ENCODE peak calls at places on chromosomes 1 and 21, in four cellular contexts. One of them, this sample, is unnamed.

GRCh38 chr1:205920159-205920558 is 23.1 kb downstream of the SLC26A9 start:
- DNase-seq in aorta: peak
- DNase-seq in thoracic aorta: peak
- DNase-seq in A549: no peak
- DNase-seq in this sample: no peak

GRCh38 chr1:44655609-44656008 is 18.7 kb downstream of the TMEM53 start:
- DNase-seq in aorta: no peak
- DNase-seq in thoracic aorta: no peak
- DNase-seq in A549: peak
- DNase-seq in this sample: no peak

GRCh38 chr1:64898107-64898861 is 68.1 kb downstream of the JAK1 start:
- DNase-seq in aorta: peak
- DNase-seq in thoracic aorta: peak
- DNase-seq in A549: peak
- DNase-seq in this sample: peak

GRCh38 chr1:240878631-240879030 is 266.7 kb upstream of the GREM2 start:
- DNase-seq in aorta: no peak
- DNase-seq in thoracic aorta: no peak
- DNase-seq in A549: no peak
- DNase-seq in this sample: no peak

GRCh38 chr1:94020764-94021579 is 100.0 kb downstream of the ABCA4 start:
- DNase-seq in aorta: no peak
- DNase-seq in thoracic aorta: no peak
- DNase-seq in A549: no peak
- DNase-seq in this sample: no peak

GRCh38 chr1:56516539-56517252 is 62.7 kb downstream of the PLPP3 start:
- DNase-seq in aorta: no peak
- DNase-seq in thoracic aorta: no peak
- DNase-seq in A549: no peak
- DNase-seq in this sample: no peak

GRCh38 chr1:101139130-101139529 is 97.7 kb upstream of the S1PR1 start:
- DNase-seq in aorta: no peak
- DNase-seq in thoracic aorta: no peak
- DNase-seq in A549: no peak
- DNase-seq in this sample: no peak

GRCh38 chr1:58620926-58621325 is 43.9 kb upstream of the TACSTD2 start:
- DNase-seq in aorta: no peak
- DNase-seq in thoracic aorta: no peak
- DNase-seq in A549: no peak
- DNase-seq in this sample: no peak

GRCh38 chr1:59666106-59666505 is 148.6 kb upstream of the HOOK1 start:
- DNase-seq in aorta: no peak
- DNase-seq in thoracic aorta: no peak
- DNase-seq in A549: no peak
- DNase-seq in this sample: no peak

GRCh38 chr21:38306833-38307232 is 50.0 kb downstream of the KCNJ15 start:
- DNase-seq in aorta: no peak
- DNase-seq in thoracic aorta: no peak
- DNase-seq in A549: no peak
- DNase-seq in this sample: peak

GRCh38 chr21:42509239-42509638 is 4.4 kb upstream of the SLC37A1 start:
- DNase-seq in aorta: no peak
- DNase-seq in thoracic aorta: no peak
- DNase-seq in A549: no peak
- DNase-seq in this sample: no peak

GRCh38 chr21:31176725-31177124 is 138.4 kb upstream of the KRTAP19-8 start:
- DNase-seq in aorta: no peak
- DNase-seq in thoracic aorta: no peak
- DNase-seq in A549: no peak
- DNase-seq in this sample: no peak

GRCh38 chr1:53654216-53655210 is 84.5 kb downstream of the GLIS1 start:
- DNase-seq in aorta: peak
- DNase-seq in thoracic aorta: no peak
- DNase-seq in A549: no peak
- DNase-seq in this sample: peak

GRCh38 chr1:16122916-16123315 is 33.0 kb downstream of the EPHA2 start:
- DNase-seq in aorta: peak
- DNase-seq in thoracic aorta: no peak
- DNase-seq in A549: no peak
- DNase-seq in this sample: peak

GRCh38 chr1:185158806-185159205 is 1.8 kb downstream of the SWT1 start:
- DNase-seq in aorta: no peak
- DNase-seq in thoracic aorta: no peak
- DNase-seq in A549: no peak
- DNase-seq in this sample: no peak

GRCh38 chr1:17573518-17574041 is 34.1 kb downstream of the ARHGEF10L start:
- DNase-seq in aorta: no peak
- DNase-seq in thoracic aorta: no peak
- DNase-seq in A549: no peak
- DNase-seq in this sample: no peak

GRCh38 chr1:156632355-156632754 is 9.6 kb upstream of the BCAN start:
- DNase-seq in aorta: no peak
- DNase-seq in thoracic aorta: no peak
- DNase-seq in A549: no peak
- DNase-seq in this sample: no peak

GRCh38 chr21:15301736-15302135 is 236.9 kb upstream of the NRIP1 start:
- DNase-seq in aorta: no peak
- DNase-seq in thoracic aorta: no peak
- DNase-seq in A549: no peak
- DNase-seq in this sample: no peak

GRCh38 chr21:17829472-17829871 is 10.3 kb upstream of the C21orf91 start:
- DNase-seq in aorta: no peak
- DNase-seq in thoracic aorta: no peak
- DNase-seq in A549: no peak
- DNase-seq in this sample: no peak

GRCh38 chr21:34900376-34900775 is 148.7 kb downstream of the RUNX1 start:
- DNase-seq in aorta: no peak
- DNase-seq in thoracic aorta: no peak
- DNase-seq in A549: no peak
- DNase-seq in this sample: no peak

GRCh38 chr1:200294241-200294640 is 115.6 kb downstream of the ZNF281 start:
- DNase-seq in aorta: no peak
- DNase-seq in thoracic aorta: no peak
- DNase-seq in A549: no peak
- DNase-seq in this sample: no peak

GRCh38 chr1:9239622-9240401 is 5.2 kb downstream of the H6PD start:
- DNase-seq in aorta: peak
- DNase-seq in thoracic aorta: no peak
- DNase-seq in A549: no peak
- DNase-seq in this sample: peak

GRCh38 chr1:23419180-23419579 is 5.4 kb downstream of the TCEA3 start:
- DNase-seq in aorta: no peak
- DNase-seq in thoracic aorta: no peak
- DNase-seq in A549: no peak
- DNase-seq in this sample: no peak

GRCh38 chr1:173356211-173356762 is 120.8 kb upstream of the PRDX6 start:
- DNase-seq in aorta: no peak
- DNase-seq in thoracic aorta: no peak
- DNase-seq in A549: no peak
- DNase-seq in this sample: no peak

GRCh38 chr1:212655668-212656440 is 43.8 kb downstream of the BATF3 start:
- DNase-seq in aorta: no peak
- DNase-seq in thoracic aorta: no peak
- DNase-seq in A549: no peak
- DNase-seq in this sample: no peak

GRCh38 chr1:211503542-211503941 is 11.6 kb upstream of the RD3 start:
- DNase-seq in aorta: no peak
- DNase-seq in thoracic aorta: no peak
- DNase-seq in A549: no peak
- DNase-seq in this sample: no peak

GRCh38 chr1:201562659-201563405 is 23.9 kb downstream of the NAV1 start:
- DNase-seq in aorta: peak
- DNase-seq in thoracic aorta: no peak
- DNase-seq in A549: no peak
- DNase-seq in this sample: peak

GRCh38 chr1:66761273-66761672 is 9.0 kb downstream of the DYNLT5 start:
- DNase-seq in aorta: no peak
- DNase-seq in thoracic aorta: no peak
- DNase-seq in A549: no peak
- DNase-seq in this sample: no peak

GRCh38 chr21:41375875-41376274 is 14.0 kb downstream of the MX2 start:
- DNase-seq in aorta: peak
- DNase-seq in thoracic aorta: no peak
- DNase-seq in A549: no peak
- DNase-seq in this sample: no peak

GRCh38 chr1:40105028-40105427 is 8.0 kb upstream of the PPT1 start:
- DNase-seq in aorta: no peak
- DNase-seq in thoracic aorta: no peak
- DNase-seq in A549: no peak
- DNase-seq in this sample: no peak

GRCh38 chr1:24905979-24906720 is 23.9 kb downstream of the RUNX3 start:
- DNase-seq in aorta: peak
- DNase-seq in thoracic aorta: no peak
- DNase-seq in A549: no peak
- DNase-seq in this sample: no peak

GRCh38 chr21:33539612-33540011 is 2.3 kb downstream of the GART start:
- DNase-seq in aorta: no peak
- DNase-seq in thoracic aorta: no peak
- DNase-seq in A549: no peak
- DNase-seq in this sample: no peak

GRCh38 chr21:25464275-25464674 is 143.0 kb downstream of the MRPL39 start:
- DNase-seq in aorta: no peak
- DNase-seq in thoracic aorta: no peak
- DNase-seq in A549: no peak
- DNase-seq in this sample: no peak

GRCh38 chr1:220113136-220113695 is 19.3 kb downstream of the IARS2 start:
- DNase-seq in aorta: no peak
- DNase-seq in thoracic aorta: no peak
- DNase-seq in A549: no peak
- DNase-seq in this sample: no peak

DNA sequence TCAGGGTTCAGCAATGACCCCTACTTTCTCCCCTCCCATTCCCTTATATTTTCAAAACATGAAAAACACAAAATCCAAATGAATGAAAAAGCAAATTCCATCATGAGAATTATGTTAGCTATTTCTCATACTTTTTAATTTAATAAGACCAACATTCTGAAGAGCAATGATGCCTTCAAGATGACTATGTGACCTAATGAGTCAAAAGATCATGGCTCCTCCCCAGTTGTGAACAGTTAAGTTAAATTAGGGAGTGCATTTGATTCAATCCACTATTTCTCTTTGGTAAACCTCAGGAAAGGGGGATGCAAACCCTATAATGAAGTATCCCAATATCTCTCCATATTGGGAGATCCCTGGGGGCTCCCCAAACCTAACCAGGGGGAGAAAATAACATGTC is 36.5 kb downstream of the PUM1 start:
- DNase-seq in aorta: no peak
- DNase-seq in thoracic aorta: no peak
- DNase-seq in A549: no peak
- DNase-seq in this sample: no peak
- H3K4me3 ChIP-seq in aorta: no peak
- H3K4me3 ChIP-seq in thoracic aorta: no peak
- H3K4me3 ChIP-seq in A549: no peak
- H3K4me3 ChIP-seq in this sample: no peak

GRCh38 chr1:5682626-5683235 is 309.5 kb downstream of the NPHP4 start:
- DNase-seq in aorta: no peak
- DNase-seq in thoracic aorta: no peak
- DNase-seq in A549: no peak
- DNase-seq in this sample: no peak

GRCh38 chr1:5683446-5683845 is 308.8 kb downstream of the NPHP4 start:
- DNase-seq in aorta: no peak
- DNase-seq in thoracic aorta: no peak
- DNase-seq in A549: no peak
- DNase-seq in this sample: no peak

GRCh38 chr1:5681654-5682053 is 310.6 kb downstream of the NPHP4 start:
- DNase-seq in aorta: no peak
- DNase-seq in thoracic aorta: no peak
- DNase-seq in A549: no peak
- DNase-seq in this sample: no peak

GRCh38 chr1:5678759-5679158 is 313.5 kb downstream of the NPHP4 start:
- DNase-seq in aorta: no peak
- DNase-seq in thoracic aorta: no peak
- DNase-seq in A549: no peak
- DNase-seq in this sample: no peak

GRCh38 chr1:5680600-5680999 is 311.6 kb downstream of the NPHP4 start:
- DNase-seq in aorta: no peak
- DNase-seq in thoracic aorta: no peak
- DNase-seq in A549: no peak
- DNase-seq in this sample: no peak
- H3K4me3 ChIP-seq in aorta: no peak
- H3K4me3 ChIP-seq in thoracic aorta: no peak
- H3K4me3 ChIP-seq in A549: no peak
- H3K4me3 ChIP-seq in this sample: no peak

DNA sequence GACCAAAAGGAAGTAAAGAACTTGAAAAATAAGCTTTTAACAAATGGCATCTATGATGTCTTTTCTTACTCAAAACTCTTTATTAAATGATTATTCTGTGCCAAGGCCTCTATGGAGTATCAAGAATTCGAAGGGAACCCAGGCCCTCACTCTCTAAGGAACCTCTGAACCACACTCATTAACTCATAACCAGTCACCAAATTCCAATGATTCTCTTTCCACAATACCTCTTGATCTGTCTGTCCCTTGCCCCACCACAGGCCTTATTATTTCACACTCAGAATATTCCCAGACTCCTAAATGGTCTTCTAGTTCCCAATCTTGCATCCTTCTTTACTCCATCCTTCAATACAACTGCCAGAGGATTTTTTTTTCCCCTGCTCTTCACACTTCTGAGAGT is 37.0 kb downstream of the PCSK9 start:
- DNase-seq in aorta: no peak
- DNase-seq in thoracic aorta: no peak
- DNase-seq in A549: no peak
- DNase-seq in this sample: no peak
- H3K4me3 ChIP-seq in aorta: no peak
- H3K4me3 ChIP-seq in thoracic aorta: no peak
- H3K4me3 ChIP-seq in A549: no peak
- H3K4me3 ChIP-seq in this sample: no peak

DNA sequence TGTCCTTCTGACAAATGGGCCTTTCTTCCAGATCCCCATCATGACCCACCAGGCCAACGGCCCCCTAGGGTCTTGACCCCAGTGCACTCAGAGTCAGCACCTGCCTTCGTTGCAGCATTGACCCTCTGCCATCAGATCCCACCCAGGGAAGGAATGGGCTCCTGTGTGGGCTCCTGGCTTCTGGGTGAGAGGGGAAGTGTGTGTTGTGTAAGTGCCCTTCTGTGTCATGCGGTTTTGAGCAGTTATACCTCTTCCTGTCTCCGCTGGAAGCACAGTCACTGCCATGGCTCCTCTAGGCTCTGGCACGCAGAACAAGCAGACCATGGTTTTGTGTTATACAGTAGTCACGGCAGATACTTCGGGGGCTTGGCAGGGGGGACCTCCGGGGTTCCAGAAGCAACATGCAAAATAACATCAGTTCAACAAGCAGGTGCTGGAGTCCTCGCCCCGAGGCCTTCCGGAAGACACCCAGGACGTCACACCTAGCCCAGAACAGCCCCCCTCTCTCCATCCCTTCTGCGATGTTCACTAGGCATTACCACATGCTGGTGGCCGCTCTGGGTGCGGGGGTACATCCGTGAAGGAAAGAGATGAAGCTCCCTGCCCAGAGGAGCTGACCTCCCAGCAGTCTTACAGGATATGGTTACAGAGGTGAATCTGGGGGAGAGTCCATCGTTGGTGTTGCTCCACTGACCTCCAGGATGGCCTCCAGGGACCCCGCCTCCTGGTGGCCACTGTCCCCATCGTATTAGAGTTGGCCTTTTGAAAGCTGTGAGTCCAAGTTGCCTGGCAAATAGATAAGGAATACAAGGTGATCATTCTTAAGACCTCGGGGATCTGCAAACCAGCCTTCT is 17.4 kb upstream of the KCNAB2 start:
- DNase-seq in aorta: peak
- DNase-seq in thoracic aorta: no peak
- DNase-seq in A549: no peak
- DNase-seq in this sample: no peak
- H3K4me3 ChIP-seq in aorta: no peak
- H3K4me3 ChIP-seq in thoracic aorta: peak
- H3K4me3 ChIP-seq in A549: no peak
- H3K4me3 ChIP-seq in this sample: no peak

This sample was measured in HFF-Myc.